ENCODE peak calls at places on chromosomes 7 and 10, in five cellular contexts. One of them, this sample, is unnamed.
A peak's percentile ranks its signal among the peaks of the same experiment; 100 is the strongest.

GRCh38 chr10:85608706-85609105 is 757.9 kb downstream of the GRID1 start:
- DNase-seq in neuronal stem cell: no peak
- DNase-seq in IMR-90: no peak
- DNase-seq in H9: peak; percentile 7
- DNase-seq in H1: no peak
- DNase-seq in this sample: no peak

GRCh38 chr7:8261711-8262695 is at the start of gene ICA1:
- DNase-seq in H9: peak; percentile 80
- DNase-seq in neuronal stem cell: peak; percentile 66
- DNase-seq in H1: no peak
- DNase-seq in IMR-90: no peak
- DNase-seq in this sample: peak; percentile 82

GRCh38 chr7:29989257-29989995 is at the start of gene SCRN1:
- DNase-seq in neuronal stem cell: peak; percentile 42
- DNase-seq in IMR-90: peak; percentile 13
- DNase-seq in H1: no peak
- DNase-seq in H9: peak; percentile 63
- DNase-seq in this sample: peak; percentile 63

GRCh38 chr10:73746721-73747120 is 2.5 kb downstream of the SEC24C start:
- DNase-seq in neuronal stem cell: no peak
- DNase-seq in H1: no peak
- DNase-seq in IMR-90: no peak
- DNase-seq in H9: no peak
- DNase-seq in this sample: no peak

GRCh38 chr7:13742719-13743640 is 246.5 kb downstream of the ETV1 start:
- DNase-seq in H9: peak; percentile 27
- DNase-seq in IMR-90: peak; percentile 56
- DNase-seq in neuronal stem cell: no peak
- DNase-seq in H1: no peak
- DNase-seq in this sample: peak; percentile 42

GRCh38 chr10:103192089-103192450 is 1.0 kb downstream of the NT5C2 start:
- DNase-seq in neuronal stem cell: no peak
- DNase-seq in IMR-90: no peak
- DNase-seq in H9: no peak
- DNase-seq in H1: no peak
- DNase-seq in this sample: no peak

GRCh38 chr7:4204530-4205165 is 477.4 kb upstream of the FOXK1 start:
- DNase-seq in H9: peak; percentile 86
- DNase-seq in H1: no peak
- DNase-seq in neuronal stem cell: no peak
- DNase-seq in IMR-90: no peak
- DNase-seq in this sample: no peak

GRCh38 chr7:41319601-41320000 is 383.3 kb downstream of the INHBA start:
- DNase-seq in H9: no peak
- DNase-seq in IMR-90: no peak
- DNase-seq in neuronal stem cell: no peak
- DNase-seq in H1: no peak
- DNase-seq in this sample: no peak

GRCh38 chr10:3948843-3949242 is 163.8 kb upstream of the KLF6 start:
- DNase-seq in neuronal stem cell: no peak
- DNase-seq in H1: no peak
- DNase-seq in IMR-90: peak; percentile 79
- DNase-seq in H9: no peak
- DNase-seq in this sample: no peak

GRCh38 chr10:6647811-6648526 is 67.9 kb upstream of the PRKCQ start:
- DNase-seq in H9: peak; percentile 86
- DNase-seq in IMR-90: no peak
- DNase-seq in neuronal stem cell: peak; percentile 54
- DNase-seq in H1: peak; percentile 58
- DNase-seq in this sample: peak; percentile 90

GRCh38 chr7:66082886-66083415 is 7.3 kb downstream of the ASL start:
- DNase-seq in H9: no peak
- DNase-seq in neuronal stem cell: no peak
- DNase-seq in H1: no peak
- DNase-seq in IMR-90: no peak
- DNase-seq in this sample: no peak

GRCh38 chr10:119365773-119366640 is 158.6 kb downstream of the GRK5 start:
- DNase-seq in H9: no peak
- DNase-seq in H1: no peak
- DNase-seq in IMR-90: peak; percentile 15
- DNase-seq in neuronal stem cell: no peak
- DNase-seq in this sample: peak; percentile 84

GRCh38 chr10:126374435-126374834 is 13.8 kb downstream of the ADAM12 start:
- DNase-seq in H1: no peak
- DNase-seq in neuronal stem cell: no peak
- DNase-seq in IMR-90: no peak
- DNase-seq in H9: no peak
- DNase-seq in this sample: no peak

GRCh38 chr7:43876976-43877745 is 7.8 kb upstream of the MRPS24 start:
- DNase-seq in H9: no peak
- DNase-seq in IMR-90: no peak
- DNase-seq in H1: no peak
- DNase-seq in neuronal stem cell: no peak
- DNase-seq in this sample: no peak

GRCh38 chr10:73800560-73801252 is 10.7 kb downstream of the NDST2 start:
- DNase-seq in IMR-90: no peak
- DNase-seq in H9: no peak
- DNase-seq in neuronal stem cell: no peak
- DNase-seq in H1: no peak
- DNase-seq in this sample: no peak

GRCh38 chr10:69654376-69654775 is 24.3 kb downstream of the FAM241B start:
- DNase-seq in H1: no peak
- DNase-seq in H9: no peak
- DNase-seq in neuronal stem cell: no peak
- DNase-seq in IMR-90: no peak
- DNase-seq in this sample: no peak

GRCh38 chr7:32293833-32294232 is 196.3 kb downstream of the LSM5 start:
- DNase-seq in H9: no peak
- DNase-seq in neuronal stem cell: no peak
- DNase-seq in IMR-90: no peak
- DNase-seq in H1: no peak
- DNase-seq in this sample: no peak

GRCh38 chr7:141976524-141977245 is 3.1 kb upstream of the TAS2R38 start:
- DNase-seq in IMR-90: no peak
- DNase-seq in neuronal stem cell: no peak
- DNase-seq in H1: no peak
- DNase-seq in H9: no peak
- DNase-seq in this sample: no peak

GRCh38 chr10:119892188-119893065 is at the start of gene SEC23IP:
- DNase-seq in H9: peak; percentile 97
- DNase-seq in neuronal stem cell: peak; percentile 83
- DNase-seq in IMR-90: peak; percentile 97
- DNase-seq in H1: peak; percentile 86
- DNase-seq in this sample: peak; percentile 98

GRCh38 chr10:72275351-72276012 is 1.8 kb downstream of the DDIT4 start:
- DNase-seq in H9: no peak
- DNase-seq in neuronal stem cell: no peak
- DNase-seq in H1: no peak
- DNase-seq in IMR-90: peak; percentile 34
- DNase-seq in this sample: no peak

GRCh38 chr10:11424456-11425287 is 186.8 kb downstream of the USP6NL start:
- DNase-seq in IMR-90: peak; percentile 36
- DNase-seq in H9: peak; percentile 69
- DNase-seq in neuronal stem cell: peak; percentile 39
- DNase-seq in H1: no peak
- DNase-seq in this sample: peak; percentile 67

GRCh38 chr10:87518937-87519336 is 14.2 kb downstream of the MINPP1 start:
- DNase-seq in H9: no peak
- DNase-seq in neuronal stem cell: no peak
- DNase-seq in IMR-90: no peak
- DNase-seq in H1: no peak
- DNase-seq in this sample: no peak

GRCh38 chr10:5861269-5862031 is 28.2 kb downstream of the ANKRD16 start:
- DNase-seq in neuronal stem cell: no peak
- DNase-seq in H9: no peak
- DNase-seq in IMR-90: peak; percentile 92
- DNase-seq in H1: no peak
- DNase-seq in this sample: no peak

GRCh38 chr7:155809947-155810606 is 2.2 kb downstream of the SHH start:
- DNase-seq in IMR-90: no peak
- DNase-seq in H1: no peak
- DNase-seq in neuronal stem cell: no peak
- DNase-seq in H9: no peak
- DNase-seq in this sample: no peak

GRCh38 chr10:131880016-131880590 is 20.7 kb upstream of the PPP2R2D start:
- DNase-seq in H1: no peak
- DNase-seq in neuronal stem cell: no peak
- DNase-seq in H9: peak; percentile 14
- DNase-seq in IMR-90: no peak
- DNase-seq in this sample: no peak

GRCh38 chr7:94289071-94289470 is 105.6 kb upstream of the COL1A2 start:
- DNase-seq in neuronal stem cell: peak; percentile 61
- DNase-seq in H9: peak; percentile 84
- DNase-seq in IMR-90: peak; percentile 91
- DNase-seq in H1: peak; percentile 59
- DNase-seq in this sample: peak; percentile 94

GRCh38 chr10:96130326-96130758 is 245 bp downstream of the ZNF518A start:
- DNase-seq in H9: peak; percentile 87
- DNase-seq in neuronal stem cell: no peak
- DNase-seq in H1: peak; percentile 50
- DNase-seq in IMR-90: peak; percentile 72
- DNase-seq in this sample: peak; percentile 95

GRCh38 chr7:158544708-158545107 is 42.9 kb downstream of the PTPRN2 start:
- DNase-seq in H9: no peak
- DNase-seq in neuronal stem cell: no peak
- DNase-seq in IMR-90: no peak
- DNase-seq in H1: no peak
- DNase-seq in this sample: no peak

GRCh38 chr10:116744163-116744788 is 1.9 kb upstream of the HSPA12A start:
- DNase-seq in IMR-90: no peak
- DNase-seq in neuronal stem cell: no peak
- DNase-seq in H9: no peak
- DNase-seq in H1: no peak
- DNase-seq in this sample: no peak
- H3K4me1 ChIP-seq in IMR-90: peaks cover 10% of the 10 kb centered on the region
- H3K4me1 ChIP-seq in neuronal stem cell: peaks cover 11% of the 10 kb centered on the region
- H3K4me1 ChIP-seq in H9: no peaks in the 10 kb centered on the region
- H3K4me1 ChIP-seq in H1: peaks cover 9% of the 10 kb centered on the region
- H3K4me1 ChIP-seq in this sample: peaks cover 2% of the 10 kb centered on the region

DNA sequence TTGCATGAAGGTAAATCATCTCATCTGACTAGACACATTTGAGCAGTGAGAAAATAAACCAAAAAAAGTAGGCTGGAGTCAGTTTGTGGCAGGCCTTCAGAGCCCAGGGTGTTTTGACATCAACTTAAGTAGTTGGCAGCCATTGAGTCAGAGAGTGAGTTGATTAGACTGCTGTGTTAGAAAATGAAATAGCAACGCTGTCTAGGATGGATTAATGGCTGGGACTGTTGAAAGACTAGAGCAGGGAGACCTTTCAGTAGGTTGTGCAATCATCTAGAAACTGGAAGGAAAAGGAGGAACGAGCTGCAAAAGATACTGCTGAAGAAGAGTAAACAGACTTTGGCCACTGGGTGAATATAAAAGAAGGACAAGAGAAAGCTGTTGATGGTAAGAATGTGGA is 28.6 kb upstream of the TRIL start:
- DNase-seq in IMR-90: peak; percentile 77
- DNase-seq in H1: no peak
- DNase-seq in neuronal stem cell: no peak
- DNase-seq in H9: no peak
- DNase-seq in this sample: no peak
- H2AK5ac ChIP-seq in IMR-90: no peak overlapping the region
- H2AK5ac ChIP-seq in H1: no peak overlapping the region
- H2AK5ac ChIP-seq in neuronal stem cell: no peak overlapping the region
- H2AK5ac ChIP-seq in H9: no peak overlapping the region
- H2AK5ac ChIP-seq in this sample: no peak overlapping the region

GRCh38 chr10:91472911-91473310 is 62.8 kb downstream of the HECTD2 start:
- DNase-seq in H1: no peak
- DNase-seq in neuronal stem cell: no peak
- DNase-seq in IMR-90: no peak
- DNase-seq in H9: no peak
- DNase-seq in this sample: no peak
- H2BK120ac ChIP-seq in H1: no peak overlapping the region
- H2BK120ac ChIP-seq in neuronal stem cell: no peak overlapping the region
- H2BK120ac ChIP-seq in IMR-90: no peak overlapping the region
- H2BK120ac ChIP-seq in H9: no peak overlapping the region
- H2BK120ac ChIP-seq in this sample: no peak overlapping the region

DNA sequence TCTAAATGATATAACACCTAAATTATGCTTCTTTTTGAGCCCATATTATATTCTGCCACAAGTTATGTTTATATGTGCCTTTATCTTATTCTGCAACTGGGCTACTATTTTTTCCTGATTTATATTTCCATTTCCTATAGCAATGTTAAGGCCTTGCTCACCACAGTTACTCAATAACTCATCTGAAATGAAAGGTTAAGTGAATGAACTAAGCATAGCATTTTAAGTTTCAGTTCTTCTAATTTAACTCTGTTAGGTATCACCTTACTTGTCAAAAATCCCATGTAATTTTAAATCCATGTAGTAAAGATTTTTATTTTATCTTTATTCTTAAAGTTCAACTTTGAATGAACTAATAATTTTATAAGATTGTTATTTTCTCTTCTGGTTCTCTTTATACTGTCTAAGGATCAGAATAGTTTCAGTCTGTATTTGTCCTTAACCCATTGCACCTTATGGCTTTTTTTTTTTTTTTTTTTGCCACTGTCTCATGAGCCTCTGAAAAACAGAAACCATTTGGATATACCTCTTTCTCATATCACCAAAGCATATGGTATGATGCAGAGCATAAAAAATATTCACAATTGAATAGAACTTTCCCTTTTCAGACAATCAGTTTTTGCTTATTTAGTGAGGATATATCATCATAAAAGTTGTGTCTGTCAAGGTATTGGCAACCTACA is 301.8 kb upstream of the ZWINT start:
- DNase-seq in H9: no peak
- DNase-seq in neuronal stem cell: no peak
- DNase-seq in IMR-90: no peak
- DNase-seq in H1: no peak
- DNase-seq in this sample: no peak
- H3K4me1 ChIP-seq in H9: no peaks in the 10 kb centered on the region
- H3K4me1 ChIP-seq in neuronal stem cell: no peaks in the 10 kb centered on the region
- H3K4me1 ChIP-seq in IMR-90: no peaks in the 10 kb centered on the region
- H3K4me1 ChIP-seq in H1: no peaks in the 10 kb centered on the region
- H3K4me1 ChIP-seq in this sample: no peaks in the 10 kb centered on the region

DNA sequence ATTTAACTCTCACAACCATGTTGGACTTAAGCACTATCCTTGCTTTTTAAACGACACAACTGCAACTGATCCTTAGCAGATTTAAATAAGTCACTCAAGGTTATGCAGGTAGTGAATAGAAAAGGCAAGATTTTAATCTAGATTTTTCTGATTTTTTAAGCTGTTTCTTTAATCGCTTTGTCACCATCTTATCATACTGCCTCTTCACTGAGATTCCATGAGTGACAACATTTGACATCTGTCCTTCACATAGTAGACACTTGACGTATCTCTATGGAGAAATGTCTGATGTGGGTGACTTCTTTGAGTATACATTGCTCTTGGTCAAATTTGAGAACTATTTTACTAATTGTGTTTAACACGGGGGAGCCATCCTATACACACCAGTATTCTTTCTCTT is 839.7 kb downstream of the GATA3 start:
- DNase-seq in H1: no peak
- DNase-seq in IMR-90: no peak
- DNase-seq in neuronal stem cell: no peak
- DNase-seq in H9: no peak
- DNase-seq in this sample: no peak
- H2AK5ac ChIP-seq in H1: no peak overlapping the region
- H2AK5ac ChIP-seq in IMR-90: no peak overlapping the region
- H2AK5ac ChIP-seq in neuronal stem cell: no peak overlapping the region
- H2AK5ac ChIP-seq in H9: no peak overlapping the region
- H2AK5ac ChIP-seq in this sample: no peak overlapping the region

GRCh38 chr10:21388541-21389068 is 136.9 kb downstream of the SKIDA1 start:
- DNase-seq in H1: no peak
- DNase-seq in IMR-90: no peak
- DNase-seq in H9: no peak
- DNase-seq in neuronal stem cell: no peak
- DNase-seq in this sample: no peak
- H2BK120ac ChIP-seq in H1: peak overlapping the region; percentile 76
- H2BK120ac ChIP-seq in IMR-90: no peak overlapping the region
- H2BK120ac ChIP-seq in H9: no peak overlapping the region
- H2BK120ac ChIP-seq in neuronal stem cell: no peak overlapping the region
- H2BK120ac ChIP-seq in this sample: no peak overlapping the region

This sample was measured in mesendoderm.